ENCODE peak calls at places on chromosomes 3 and 15, in ten cellular contexts. S, K, R, B, D, Y, O, P, Q and M are unnamed samples. For H3K4me1, the result is how much of the 10 kb centered on the place peaks cover.

GRCh38 chr3:187130346-187131066 is 8.8 kb downstream of the RPL39L start:
- DNase-seq in Y (no peak), D (no peak), S (peak), R (no peak), O (no peak), P (no peak), K (no peak), B (no peak), Q (no peak), M (peak)

GRCh38 chr15:46442196-46442595 is 807.4 kb downstream of the SQOR start:
- DNase-seq in Y (no peak), K (no peak), D (no peak), B (no peak), Q (no peak), P (no peak), R (no peak), S (no peak), O (no peak), M (no peak)

GRCh38 chr3:14880486-14881179 is 61.9 kb downstream of the FGD5 start:
- DNase-seq in S (no peak), Y (no peak), K (no peak), Q (no peak), D (no peak), R (no peak), B (no peak), O (no peak), P (no peak), M (no peak)

GRCh38 chr3:8653800-8654408 is 9.3 kb upstream of the SSUH2 start:
- DNase-seq in K (no peak), Y (no peak), Q (no peak), O (no peak), R (no peak), S (no peak), B (no peak), D (no peak), P (no peak), M (no peak)

GRCh38 chr15:24898715-24899278 is 56.0 kb upstream of the SNRPN start:
- DNase-seq in O (no peak), S (no peak), P (no peak), R (no peak), D (no peak), B (no peak), K (no peak), Y (no peak), Q (no peak), M (no peak)

GRCh38 chr15:67256051-67256450 is 1.5 kb downstream of the IQCH start:
- DNase-seq in D (no peak), R (no peak), B (no peak), O (no peak), K (no peak), Q (no peak), Y (no peak), S (no peak), P (no peak), M (no peak)

GRCh38 chr3:10548997-10549396 is 43.6 kb upstream of the ATP2B2 start:
- DNase-seq in P (no peak), K (no peak), O (no peak), Y (no peak), D (no peak), Q (no peak), S (no peak), R (peak), B (no peak), M (no peak)

GRCh38 chr3:140053011-140053702 is 118.2 kb downstream of the CLSTN2 start:
- DNase-seq in S (no peak), B (no peak), R (no peak), P (no peak), O (no peak), D (no peak), Y (peak), K (peak), Q (no peak), M (no peak)

GRCh38 chr15:49155834-49156627 is 632 bp upstream of the COPS2 start:
- DNase-seq in Y (no peak), K (peak), O (no peak), D (no peak), P (peak), B (no peak), S (no peak), R (no peak), Q (no peak), M (peak)

GRCh38 chr3:16481570-16481897 is 32.0 kb downstream of the RFTN1 start:
- DNase-seq in R (no peak), Y (no peak), K (no peak), P (no peak), S (no peak), Q (no peak), B (no peak), D (no peak), O (no peak), M (no peak)

GRCh38 chr3:115693868-115694267 is 70.6 kb downstream of the GAP43 start:
- DNase-seq in O (no peak), Y (no peak), K (no peak), S (no peak), D (no peak), P (no peak), R (no peak), Q (no peak), B (no peak), M (peak)

GRCh38 chr15:31327674-31328424 is 1.2 kb downstream of the KLF13 start:
- DNase-seq in O (peak), B (peak), K (peak), S (peak), P (peak), Y (no peak), R (no peak), D (peak), Q (no peak), M (peak)

GRCh38 chr15:31325432-31325975 is 1.1 kb upstream of the KLF13 start:
- DNase-seq in D (peak), O (no peak), P (peak), S (peak), Y (no peak), B (peak), K (peak), R (no peak), Q (no peak), M (peak)

GRCh38 chr15:31328425-31328998 is 1.9 kb downstream of the KLF13 start:
- DNase-seq in Q (no peak), O (no peak), Y (no peak), R (no peak), K (no peak), B (peak), P (peak), S (no peak), D (peak), M (peak)

GRCh38 chr15:31325976-31326728 is 483 bp upstream of the KLF13 start:
- DNase-seq in O (peak), B (peak), K (peak), D (peak), S (peak), P (peak), Y (peak), R (peak), Q (peak), M (peak)

DNA sequence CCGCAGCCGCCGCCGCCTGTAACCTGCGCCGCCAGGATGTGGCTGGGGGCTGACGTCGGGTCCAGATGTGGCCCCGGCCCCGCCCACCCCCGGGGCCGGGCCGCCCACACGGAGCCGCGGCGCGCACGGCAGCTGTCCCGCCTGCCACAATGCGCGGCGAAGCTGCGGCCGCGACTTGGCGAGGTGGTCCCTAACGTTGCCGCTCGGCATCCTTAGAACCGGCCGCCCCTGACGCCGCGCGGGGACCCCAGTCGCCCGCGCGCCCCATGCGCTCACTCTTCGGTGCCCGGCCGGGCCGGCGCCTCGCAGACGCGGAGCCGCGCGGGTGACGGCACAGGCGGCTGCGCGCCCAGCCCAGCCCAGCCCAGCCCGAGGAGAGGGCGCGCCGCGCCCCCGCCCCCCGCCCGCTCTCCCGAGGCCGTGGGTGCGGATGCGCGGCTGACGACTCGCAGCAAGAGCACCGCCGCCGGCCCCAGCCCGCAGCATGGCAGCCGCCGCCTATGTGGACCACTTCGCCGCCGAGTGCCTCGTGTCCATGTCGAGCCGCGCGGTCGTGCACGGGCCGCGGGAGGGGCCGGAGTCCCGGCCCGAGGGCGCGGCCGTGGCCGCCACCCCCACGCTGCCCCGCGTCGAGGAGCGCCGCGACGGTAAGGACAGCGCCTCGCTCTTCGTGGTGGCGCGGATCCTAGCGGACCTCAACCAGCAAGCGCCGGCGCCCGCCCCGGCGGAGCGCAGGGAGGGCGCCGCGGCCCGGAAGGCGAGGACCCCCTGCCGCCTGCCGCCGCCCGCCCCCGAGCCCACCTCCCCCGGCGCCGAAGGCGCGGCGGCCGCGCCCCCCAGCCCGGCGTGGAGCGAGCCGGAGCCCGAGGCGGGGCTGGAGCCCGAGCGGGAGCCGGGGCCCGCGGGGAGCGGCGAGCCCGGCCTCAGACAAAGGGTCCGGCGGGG is at the start of gene KLF13:
- DNase-seq in D (peak), Q (no peak), O (no peak), R (peak), Y (no peak), K (peak), S (peak), B (peak), P (peak), M (peak)
- TF ChIP-seq POLR2A in D (no peak), Q (no peak), O (peak), R (no peak), Y (peak), K (no peak), S (peak), B (no peak), P (peak), M (peak)

GRCh38 chr15:40266828-40267304 is 16.0 kb downstream of the ANKRD63 start:
- DNase-seq in Y (peak), P (peak), D (no peak), Q (no peak), O (no peak), K (peak), R (no peak), B (peak), S (peak), M (peak)

GRCh38 chr15:40264321-40265153 is 18.3 kb downstream of the ANKRD63 start:
- DNase-seq in P (no peak), Q (no peak), R (no peak), K (no peak), S (no peak), O (no peak), Y (no peak), D (no peak), B (no peak), M (no peak)

GRCh38 chr15:40265355-40265754 is 17.5 kb downstream of the ANKRD63 start:
- DNase-seq in R (no peak), O (no peak), B (no peak), K (no peak), Y (no peak), P (no peak), D (no peak), S (no peak), Q (no peak), M (no peak)

GRCh38 chr15:40267670-40268069 is 15.2 kb downstream of the ANKRD63 start:
- DNase-seq in B (no peak), Q (no peak), P (no peak), Y (no peak), O (no peak), S (no peak), D (no peak), R (no peak), K (no peak), M (no peak)

DNA sequence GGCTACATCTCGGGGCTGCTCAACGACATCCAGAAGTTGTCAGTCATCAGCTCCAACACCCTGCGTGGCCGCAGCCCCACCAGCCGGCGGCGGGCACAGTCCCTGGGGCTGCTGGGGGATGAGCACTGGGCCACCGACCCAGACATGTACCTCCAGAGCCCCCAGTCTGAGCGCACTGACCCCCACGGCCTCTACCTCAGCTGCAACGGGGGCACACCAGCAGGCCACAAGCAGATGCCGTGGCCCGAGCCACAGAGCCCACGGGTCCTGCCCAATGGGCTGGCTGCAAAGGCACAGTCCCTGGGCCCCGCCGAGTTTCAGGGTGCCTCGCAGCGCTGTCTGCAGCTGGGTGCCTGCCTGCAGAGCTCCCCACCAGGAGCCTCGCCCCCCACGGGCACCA is 17.0 kb downstream of the ANKRD63 start:
- DNase-seq in R (no peak), K (no peak), D (no peak), B (no peak), Y (no peak), O (no peak), P (no peak), Q (no peak), S (no peak), M (no peak)
- H3K4me1 ChIP-seq in R (under half), K (under half), D (under half), B (under half), Y (under half), O (under half), P (under half), Q (under half), S (under half), M (under half)

DNA sequence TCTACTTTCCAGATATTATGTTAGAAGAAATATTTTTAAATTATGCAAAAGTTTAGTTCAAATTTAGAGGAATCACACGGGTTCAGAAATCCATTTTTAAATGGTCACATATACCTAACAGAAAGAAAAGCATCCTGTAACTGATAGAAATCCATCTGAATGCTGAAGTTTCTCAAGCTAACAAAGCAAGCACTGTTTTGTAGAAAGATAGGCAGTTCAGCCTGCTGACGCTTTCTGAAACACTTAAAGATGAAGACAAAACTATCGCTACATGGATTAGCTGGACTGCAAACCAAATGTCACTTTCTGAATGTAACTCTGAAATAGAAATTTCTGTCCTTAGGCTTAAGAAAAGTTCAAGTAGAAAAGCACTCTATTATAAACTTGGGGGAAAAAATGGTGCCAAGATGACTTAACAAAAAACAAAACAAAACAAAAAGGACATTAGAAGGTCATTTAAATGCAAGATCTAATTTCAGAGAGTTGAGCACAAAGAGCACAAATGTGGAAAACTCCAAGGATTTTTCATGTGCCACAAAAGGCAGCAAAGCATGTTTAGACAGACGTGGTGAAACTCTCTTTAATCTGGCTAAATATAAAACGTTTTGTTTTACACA is 1.3 kb downstream of the PLOD2 start:
- DNase-seq in R (no peak), B (no peak), S (no peak), Y (no peak), P (no peak), O (no peak), K (no peak), D (no peak), Q (no peak), M (no peak)
- H3K27ac ChIP-seq in R (peak), B (peak), S (peak), Y (peak), P (peak), O (peak), K (peak), D (peak), Q (peak), M (peak)

GRCh38 chr3:133662256-133662773 is 574 bp upstream of the TOPBP1 start:
- DNase-seq in K (no peak), Y (no peak), S (no peak), P (peak), R (no peak), B (no peak), D (no peak), O (no peak), Q (no peak), M (no peak)

GRCh38 chr3:133667118-133667517 is 5.4 kb upstream of the TOPBP1 start:
- DNase-seq in S (no peak), Q (no peak), K (no peak), B (no peak), O (no peak), Y (no peak), P (no peak), R (no peak), D (no peak), M (no peak)

GRCh38 chr3:133663569-133664313 is 2.0 kb upstream of the TOPBP1 start:
- DNase-seq in Y (no peak), K (no peak), D (no peak), B (peak), R (no peak), P (no peak), O (no peak), Q (no peak), S (peak), M (peak)

GRCh38 chr3:133659806-133660205 is 1.9 kb downstream of the TOPBP1 start:
- DNase-seq in K (no peak), P (no peak), R (no peak), B (no peak), S (no peak), O (no peak), Q (no peak), D (no peak), Y (no peak), M (no peak)

DNA sequence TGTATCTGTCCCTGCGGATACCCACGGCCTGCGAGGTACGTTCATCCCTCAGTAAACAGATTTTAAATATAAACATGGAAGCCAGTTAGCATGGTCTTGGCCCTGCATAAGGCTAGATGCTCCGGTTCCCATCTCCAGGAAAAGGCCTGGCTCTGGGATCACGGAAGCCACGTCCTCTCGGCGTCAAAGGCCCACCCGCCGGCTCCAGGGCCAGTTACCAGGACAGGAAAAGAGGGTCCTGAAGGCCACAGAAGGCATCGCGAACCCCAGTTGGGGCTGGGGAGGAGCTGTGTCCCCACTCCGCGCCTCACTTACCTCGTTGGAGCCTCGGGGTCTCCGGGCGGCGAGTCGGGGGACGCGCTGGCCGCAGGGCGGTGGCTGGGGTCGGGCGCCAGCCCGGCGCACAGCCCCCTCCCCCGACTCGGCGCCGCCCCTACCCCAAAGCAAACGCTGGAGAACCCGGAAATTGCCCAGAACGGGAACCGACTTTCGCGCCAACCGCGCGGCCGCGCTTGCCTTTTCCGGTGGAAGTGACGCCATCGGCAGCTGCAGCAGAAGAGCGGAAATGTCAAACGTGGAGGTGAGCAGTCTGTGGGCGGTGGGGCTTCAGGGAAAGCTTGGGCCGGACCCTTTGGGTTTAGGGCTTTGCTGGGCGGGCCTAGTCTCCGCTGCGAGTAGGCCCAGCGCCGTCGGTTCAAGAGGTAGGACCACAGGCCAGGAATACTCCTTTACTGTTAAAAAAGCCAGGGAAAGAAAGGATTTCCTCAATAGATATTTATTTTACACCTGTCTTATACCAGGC is at the start of gene TOPBP1:
- DNase-seq in R (peak), P (peak), D (peak), S (peak), K (peak), B (peak), O (peak), Y (no peak), Q (peak), M (peak)
- TF ChIP-seq POLR2A in R (no peak), P (no peak), D (peak), S (no peak), K (peak), B (peak), O (no peak), Y (no peak), Q (no peak), M (peak)

GRCh38 chr3:128799650-128800049 is 73.7 kb downstream of the RAB7A start:
- DNase-seq in Q (no peak), B (no peak), S (no peak), O (no peak), R (no peak), Y (no peak), D (no peak), P (no peak), K (no peak), M (no peak)

GRCh38 chr3:128804017-128804816 is 75.2 kb upstream of the ACAD9 start:
- DNase-seq in K (no peak), P (no peak), Y (no peak), R (no peak), Q (no peak), B (no peak), D (peak), O (no peak), S (no peak), M (no peak)

GRCh38 chr3:128803307-128803706 is 76.1 kb upstream of the ACAD9 start:
- DNase-seq in B (no peak), D (no peak), P (no peak), O (no peak), K (no peak), Q (no peak), Y (no peak), S (no peak), R (no peak), M (no peak)

GRCh38 chr3:128800241-128801187 is 74.5 kb downstream of the RAB7A start:
- DNase-seq in Y (no peak), B (no peak), K (no peak), S (no peak), Q (no peak), O (peak), D (no peak), R (no peak), P (no peak), M (peak)

DNA sequence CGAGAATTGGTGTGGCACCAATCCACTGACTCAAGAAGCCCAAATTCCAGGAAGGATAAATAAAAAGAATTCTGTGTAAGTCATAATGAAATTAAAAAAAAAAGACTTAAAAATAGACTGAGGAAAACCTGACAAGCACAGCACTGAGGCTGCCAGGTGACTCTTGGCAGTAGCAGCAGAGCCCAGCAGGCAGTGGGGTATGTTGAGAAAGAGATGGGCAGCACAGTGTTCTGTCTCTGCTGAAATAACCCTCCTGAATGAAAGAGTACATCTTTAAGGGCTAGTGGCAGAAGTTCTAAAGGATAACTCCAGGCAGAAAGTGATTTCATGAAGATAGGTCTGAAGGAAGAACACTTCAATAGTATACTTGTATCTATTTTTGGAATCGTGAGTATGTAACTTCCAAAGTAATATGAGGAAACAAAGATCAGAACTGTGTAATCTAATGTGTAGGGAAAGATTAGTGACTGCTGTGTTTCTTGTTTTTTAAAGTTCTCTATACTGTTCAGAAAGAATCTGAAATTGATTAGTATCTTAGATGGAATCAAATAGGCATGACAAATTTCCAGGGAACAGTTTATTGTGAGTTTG is 75.9 kb downstream of the RAB7A start:
- DNase-seq in P (no peak), R (no peak), K (no peak), Q (no peak), B (no peak), S (no peak), D (no peak), Y (no peak), O (peak), M (no peak)
- H3K4me1 ChIP-seq in P (under half), R (under half), K (under half), Q (under half), B (under half), S (under half), D (under half), Y (under half), O (half or more), M (under half)